ENCODE peak calls at places on chromosomes 4 and X, in four cellular contexts. U is AG04450, M is SK-N-SH, S is BE2C. B is an unnamed sample.

GRCh38 chrX:51837926-51838325 is 55.5 kb upstream of the MAGED1 start:
- DNase-seq in M (peak), U (no peak), S (peak), B (no peak)

GRCh38 chr4:83248486-83248885 is 36.1 kb downstream of the COQ2 start:
- DNase-seq in U (no peak), M (no peak), S (no peak), B (no peak)

GRCh38 chr4:7139167-7139979 is 53.0 kb upstream of the SORCS2 start:
- DNase-seq in M (peak), S (no peak), U (no peak), B (no peak)

GRCh38 chrX:133973704-133974103 is 11.7 kb downstream of the GPC3 start:
- DNase-seq in S (no peak), M (no peak), U (no peak), B (no peak)

GRCh38 chr4:76301068-76301774 is 5.3 kb upstream of the STBD1 start:
- DNase-seq in S (no peak), M (no peak), U (peak), B (peak)

GRCh38 chr4:99633772-99634171 is 23.9 kb downstream of the C4orf54 start:
- DNase-seq in M (no peak), S (no peak), U (no peak), B (no peak)

GRCh38 chr4:177554966-177555574 is 112.8 kb upstream of the AGA start:
- DNase-seq in M (peak), S (peak), U (no peak), B (no peak)

GRCh38 chrX:94302446-94302845 is 628.4 kb downstream of the FAM133A start:
- DNase-seq in U (no peak), S (no peak), M (no peak), B (no peak)

GRCh38 chrX:3393581-3394111 is 47.2 kb upstream of the MXRA5 start:
- DNase-seq in M (no peak), S (no peak), U (no peak), B (no peak)

GRCh38 chrX:94937491-94937890 is 1263.5 kb downstream of the FAM133A start:
- DNase-seq in S (no peak), U (no peak), M (no peak), B (no peak)

GRCh38 chr4:2817701-2818350 is 24.9 kb downstream of the SH3BP2 start:
- DNase-seq in M (peak), S (peak), U (no peak), B (no peak)

GRCh38 chr4:158018831-158019230 is 154.0 kb downstream of the GASK1B start:
- DNase-seq in M (no peak), U (no peak), S (no peak), B (no peak)

GRCh38 chr4:24730256-24731001 is 64.9 kb upstream of the SOD3 start:
- DNase-seq in U (peak), S (no peak), M (no peak), B (no peak)

GRCh38 chr4:87840149-87840548 is 7.4 kb downstream of the MEPE start:
- DNase-seq in M (no peak), U (no peak), S (no peak), B (no peak)

GRCh38 chr4:119894650-119895208 is 171.9 kb downstream of the MAD2L1 start:
- DNase-seq in M (no peak), S (no peak), U (no peak), B (no peak)

GRCh38 chr4:151417766-151418376 is 8.9 kb downstream of the FHIP1A start:
- DNase-seq in S (no peak), M (no peak), U (no peak), B (no peak)

GRCh38 chr4:131304686-131305085 is 1844.4 kb upstream of the PCDH10 start:
- DNase-seq in S (no peak), M (no peak), U (no peak), B (no peak)

DNA sequence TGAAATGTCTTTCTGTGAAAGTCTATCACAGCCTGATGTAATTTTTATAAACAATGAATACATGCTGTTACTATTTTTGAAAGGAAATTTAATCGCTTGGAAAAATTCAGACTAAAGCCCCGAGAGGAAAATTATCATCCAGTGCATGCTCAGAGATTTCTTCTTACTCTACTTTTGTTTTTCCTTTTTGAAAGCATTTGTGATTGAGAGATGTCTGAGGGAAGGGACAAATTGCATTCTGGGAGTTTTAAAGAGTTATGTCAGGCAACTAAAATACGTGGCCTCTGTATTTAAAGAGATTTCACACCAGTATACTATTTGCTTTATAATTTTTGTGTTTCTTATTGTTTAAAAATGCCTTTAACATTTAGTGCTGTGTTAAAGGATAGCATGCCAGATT is 1.4 kb upstream of the ZFX start:
- DNase-seq in U (no peak), M (no peak), S (no peak), B (no peak)
- H3K4me3 ChIP-seq in U (no peak), M (peak), S (no peak), B (no peak)

GRCh38 chrX:69618803-69619202 is 2.9 kb downstream of the EDA start:
- DNase-seq in U (no peak), M (peak), S (peak), B (no peak)
- H3K4me3 ChIP-seq in U (no peak), M (no peak), S (no peak), B (no peak)

GRCh38 chr4:150080335-150080734 is 2.1 kb downstream of the DCLK2 start:
- DNase-seq in M (no peak), U (no peak), S (no peak), B (no peak)
- H3K4me3 ChIP-seq in M (peak), U (peak), S (no peak), B (no peak)

GRCh38 chr4:180160195-180160985 is 2082.8 kb upstream of the TENM3 start:
- DNase-seq in M (no peak), U (no peak), S (no peak), B (no peak)

GRCh38 chr4:180150818-180151217 is 2092.4 kb upstream of the TENM3 start:
- DNase-seq in S (no peak), U (no peak), M (peak), B (no peak)

GRCh38 chr4:180153587-180153986 is 2089.6 kb upstream of the TENM3 start:
- DNase-seq in U (no peak), M (no peak), S (no peak), B (no peak)

GRCh38 chr4:180152831-180153230 is 2090.4 kb upstream of the TENM3 start:
- DNase-seq in M (no peak), U (no peak), S (no peak), B (no peak)

GRCh38 chr4:180156684-180157083 is 2086.5 kb upstream of the TENM3 start:
- DNase-seq in S (no peak), U (no peak), M (no peak), B (no peak)
- H3K4me3 ChIP-seq in S (no peak), U (no peak), M (no peak), B (no peak)

DNA sequence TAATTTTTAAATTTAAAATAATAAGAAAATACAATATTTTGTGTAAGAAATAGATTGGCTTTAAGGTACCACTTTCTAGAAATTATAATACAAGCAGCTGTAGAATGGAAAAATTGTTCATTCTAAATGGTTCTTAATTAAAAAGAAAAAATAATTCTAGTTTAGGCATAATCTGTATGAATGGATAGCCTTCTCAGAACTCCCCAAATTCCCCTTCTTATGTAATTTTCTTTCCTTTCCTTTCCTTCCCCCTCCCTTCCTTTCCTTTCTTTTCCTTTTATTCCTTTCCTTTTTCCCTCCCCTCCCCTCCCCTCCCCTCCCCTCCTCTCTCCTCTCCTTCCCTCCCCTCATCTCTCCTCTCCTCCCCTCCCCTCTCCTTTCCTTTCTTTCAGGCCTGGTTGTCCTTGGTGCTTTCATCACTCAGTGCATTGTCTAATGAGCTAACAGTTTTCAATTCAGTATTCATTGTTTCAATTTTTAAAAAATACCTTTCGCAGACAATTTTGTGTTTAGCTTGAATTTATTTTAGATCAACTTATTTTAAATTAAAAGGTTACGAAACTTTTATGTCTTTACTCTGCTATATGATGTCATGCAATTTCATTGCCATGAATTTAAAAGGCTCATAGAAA is 28.8 kb downstream of the LRIT3 start:
- DNase-seq in M (no peak), S (no peak), U (no peak), B (no peak)
- H3K4me3 ChIP-seq in M (no peak), S (no peak), U (no peak), B (no peak)

GRCh38 chrX:47574096-47574553 is 8.1 kb upstream of the TIMP1 start:
- DNase-seq in M (no peak), S (no peak), U (no peak), B (no peak)
- H3K4me3 ChIP-seq in M (no peak), S (no peak), U (no peak), B (no peak)

DNA sequence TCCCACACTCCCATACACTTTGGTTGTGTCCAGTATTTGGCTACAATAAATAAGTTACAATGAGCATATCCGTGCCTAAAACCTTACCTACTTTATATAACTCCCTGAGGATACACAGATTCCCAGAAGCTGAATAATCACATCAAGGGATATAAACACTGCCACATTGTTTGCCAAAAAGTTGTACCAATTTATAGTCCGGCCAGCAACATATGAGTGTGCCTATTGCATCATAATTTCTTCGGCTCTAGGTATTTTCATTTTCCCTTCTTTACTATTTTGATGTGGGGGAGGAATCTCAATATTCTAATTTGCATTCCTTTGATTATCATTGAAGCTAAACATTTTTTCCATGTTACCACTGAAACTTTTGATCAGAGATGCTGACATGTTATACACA is 146.4 kb downstream of the PCDH19 start:
- DNase-seq in U (no peak), M (no peak), S (no peak), B (no peak)
- H3K4me3 ChIP-seq in U (no peak), M (no peak), S (no peak), B (no peak)

GRCh38 chr4:8144359-8144758 is 14.3 kb downstream of the ABLIM2 start:
- DNase-seq in M (peak), U (no peak), S (no peak), B (no peak)
- H3K4me3 ChIP-seq in M (no peak), U (no peak), S (no peak), B (no peak)

GRCh38 chr4:86356425-86356824 is 3.4 kb downstream of the MAPK10 start:
- DNase-seq in M (no peak), S (no peak), U (no peak), B (no peak)

GRCh38 chr4:86359944-86360478 is at the start of gene MAPK10:
- DNase-seq in U (peak), S (peak), M (peak), B (peak)

GRCh38 chr4:86358176-86358701 is 1.6 kb downstream of the MAPK10 start:
- DNase-seq in S (peak), U (no peak), M (no peak), B (no peak)

GRCh38 chr4:86356831-86357230 is 3.0 kb downstream of the MAPK10 start:
- DNase-seq in S (no peak), U (no peak), M (no peak), B (no peak)

DNA sequence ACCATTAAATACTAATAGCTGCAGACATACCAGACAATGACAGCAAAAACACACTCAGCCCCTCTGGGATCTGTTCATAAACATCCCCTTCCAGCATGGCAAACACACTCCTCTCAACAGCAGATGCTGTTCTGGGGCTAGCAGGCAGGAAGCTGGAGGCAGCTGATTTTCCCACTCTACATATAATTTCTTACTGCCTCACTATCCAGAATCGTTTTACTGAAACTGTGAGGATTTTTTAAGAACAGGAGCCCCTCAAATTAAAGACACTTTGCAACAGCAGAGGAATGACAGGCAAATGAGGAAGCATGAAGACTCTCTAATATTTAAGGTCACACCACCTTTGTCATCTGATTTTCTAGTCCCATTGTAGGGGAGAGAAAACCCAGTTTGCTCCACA is 2.2 kb downstream of the MAPK10 start:
- DNase-seq in U (no peak), M (peak), S (peak), B (no peak)
- H3K4me3 ChIP-seq in U (no peak), M (peak), S (no peak), B (no peak)

GRCh38 chrX:1596676-1597344 is 5.4 kb downstream of the AKAP17A start:
- DNase-seq in S (no peak), U (no peak), M (no peak), B (no peak)
- H3K4me3 ChIP-seq in S (no peak), U (no peak), M (no peak), B (no peak)